ENCODE peak calls at places on chromosome 5, in ten cellular contexts. B is iPS-NIHi11; E is epithelial cell of esophagus; R is T-helper 9 cell; T is hepatocyte; U is adipocyte; O is hepatic stellate cell; V is HAP-1; K is effector memory CD8-positive, alpha-beta T cell; G is CMK. M is an unnamed sample.

GRCh38 chr5:72151169-72151568 is 43.9 kb downstream of the MAP1B start:
- DNase-seq in R (no peak), G (no peak), T (no peak), E (peak), O (no peak), U (peak), K (no peak), V (peak), B (no peak), M (no peak)

GRCh38 chr5:84364043-84364442 is 20.6 kb downstream of the EDIL3 start:
- DNase-seq in E (no peak), G (no peak), T (no peak), B (no peak), O (no peak), R (no peak), V (no peak), K (no peak), U (no peak), M (no peak)

GRCh38 chr5:27093296-27093695 is 54.9 kb upstream of the CDH9 start:
- DNase-seq in G (no peak), K (no peak), E (no peak), T (no peak), U (no peak), O (no peak), B (peak), R (no peak), V (no peak), M (no peak)

GRCh38 chr5:337565-338130 is 16.1 kb downstream of the AHRR start:
- DNase-seq in B (peak), G (no peak), U (peak), E (peak), O (peak), R (no peak), V (no peak), K (no peak), T (peak), M (peak)

GRCh38 chr5:27473300-27474053 is 435.1 kb upstream of the CDH9 start:
- DNase-seq in V (peak), B (no peak), K (no peak), G (no peak), E (no peak), R (no peak), U (no peak), T (no peak), O (no peak), M (no peak)

GRCh38 chr5:33842456-33842855 is 49.3 kb downstream of the ADAMTS12 start:
- DNase-seq in T (no peak), O (no peak), R (no peak), G (no peak), K (no peak), V (no peak), B (no peak), U (no peak), E (no peak), M (no peak)

GRCh38 chr5:151740336-151740942 is 18.0 kb downstream of the ATOX1 start:
- DNase-seq in K (peak), V (peak), R (peak), O (peak), G (no peak), B (peak), T (peak), E (peak), U (peak), M (peak)

GRCh38 chr5:180120221-180121101 is 48.9 kb upstream of the RNF130 start:
- DNase-seq in O (no peak), B (no peak), G (no peak), E (no peak), V (no peak), T (no peak), K (no peak), R (no peak), U (no peak), M (peak)

GRCh38 chr5:72895758-72896157 is 60.1 kb upstream of the FCHO2 start:
- DNase-seq in B (no peak), T (no peak), E (no peak), V (no peak), U (no peak), O (no peak), G (no peak), R (no peak), K (no peak), M (no peak)

GRCh38 chr5:136053336-136054121 is 24.7 kb downstream of the TGFBI start:
- DNase-seq in K (no peak), B (no peak), R (no peak), E (peak), T (peak), G (no peak), V (no peak), U (peak), O (peak), M (no peak)

M was measured in H9.